ENCODE peak calls at places on chromosomes 7 and 10, in eight cellular contexts. M is GM12864, I is endothelial cell, Y is cardiac muscle cell, C is HFF-Myc, N is MM.1S, P is nephron progenitor cell, Z is BE2C. J is an unnamed sample.

GRCh38 chr10:104232613-104233102 is 494 bp upstream of the CFAP43 start:
- DNase-seq in C (no peak), N (no peak), I (no peak), Y (no peak), M (no peak), P (no peak), Z (no peak), J (no peak)

GRCh38 chr10:46002916-46003693 is 27.3 kb downstream of the NCOA4 start:
- DNase-seq in M (no peak), C (no peak), I (no peak), Y (no peak), N (no peak), Z (no peak), P (no peak), J (no peak)

GRCh38 chr10:73209705-73210104 is 37.4 kb downstream of the DNAJC9 start:
- DNase-seq in N (no peak), P (no peak), Z (no peak), M (no peak), Y (peak), C (no peak), I (no peak), J (no peak)

GRCh38 chr10:90964781-90965462 is 44.0 kb upstream of the ANKRD1 start:
- DNase-seq in C (no peak), I (no peak), M (no peak), Y (no peak), Z (peak), P (no peak), N (no peak), J (no peak)

GRCh38 chr10:125567529-125567928 is 115.4 kb downstream of the TEX36 start:
- DNase-seq in C (no peak), N (no peak), P (no peak), Y (no peak), M (no peak), Z (no peak), I (no peak), J (no peak)

GRCh38 chr7:111433426-111433825 is 128.9 kb downstream of the IMMP2L start:
- DNase-seq in Y (no peak), N (no peak), P (no peak), Z (no peak), C (no peak), I (no peak), M (no peak), J (no peak)

GRCh38 chr10:112552593-112553110 is 105.6 kb downstream of the VTI1A start:
- DNase-seq in C (no peak), Y (no peak), Z (no peak), N (no peak), M (no peak), I (no peak), P (no peak), J (no peak)

GRCh38 chr7:139035588-139036353 is at the start of gene ZC3HAV1L:
- DNase-seq in Z (peak), C (no peak), Y (peak), I (peak), P (no peak), N (no peak), M (no peak), J (no peak)

GRCh38 chr10:103916254-103916653 is 1.7 kb downstream of the STN1 start:
- DNase-seq in I (no peak), M (no peak), N (no peak), C (no peak), Y (peak), P (no peak), Z (no peak), J (no peak)

GRCh38 chr7:139739863-139740597 is 37.8 kb downstream of the HIPK2 start:
- DNase-seq in Y (no peak), I (no peak), M (no peak), N (no peak), P (no peak), Z (no peak), C (no peak), J (no peak)

GRCh38 chr10:15627617-15628196 is 92.0 kb downstream of the ITGA8 start:
- DNase-seq in I (no peak), C (no peak), P (no peak), N (no peak), Y (no peak), M (no peak), Z (no peak), J (no peak)

GRCh38 chr7:29881724-29882123 is 75.4 kb downstream of the WIPF3 start:
- DNase-seq in I (peak), Y (no peak), M (no peak), Z (no peak), C (no peak), N (no peak), P (peak), J (no peak)

GRCh38 chr7:38327597-38327996 is 54.2 kb upstream of the TARP start:
- DNase-seq in I (no peak), Y (peak), M (no peak), N (no peak), P (no peak), C (no peak), Z (no peak), J (no peak)

GRCh38 chr10:44066211-44066837 is 318.6 kb downstream of the CXCL12 start:
- DNase-seq in Y (no peak), I (no peak), Z (no peak), P (no peak), M (no peak), C (no peak), N (no peak), J (no peak)

GRCh38 chr10:91313761-91314520 is 93.5 kb downstream of the PCGF5 start:
- DNase-seq in M (no peak), N (no peak), C (peak), Y (peak), P (no peak), Z (no peak), I (no peak), J (no peak)

GRCh38 chr7:144656960-144657359 is 178.9 kb downstream of the TPK1 start:
- DNase-seq in I (no peak), Z (no peak), Y (no peak), N (peak), C (no peak), M (no peak), P (no peak), J (no peak)

GRCh38 chr7:37440738-37441404 is 7.8 kb downstream of the ELMO1 start:
- DNase-seq in Y (no peak), I (no peak), C (no peak), P (no peak), M (no peak), Z (no peak), N (no peak), J (no peak)

GRCh38 chr10:100569687-100570517 is 34.2 kb downstream of the HIF1AN start:
- DNase-seq in Z (no peak), Y (no peak), I (peak), P (peak), M (no peak), C (no peak), N (no peak), J (no peak)

GRCh38 chr10:48476279-48476982 is 128.4 kb downstream of the ARHGAP22 start:
- DNase-seq in Z (peak), I (no peak), N (no peak), P (no peak), C (no peak), M (no peak), Y (peak), J (no peak)

DNA sequence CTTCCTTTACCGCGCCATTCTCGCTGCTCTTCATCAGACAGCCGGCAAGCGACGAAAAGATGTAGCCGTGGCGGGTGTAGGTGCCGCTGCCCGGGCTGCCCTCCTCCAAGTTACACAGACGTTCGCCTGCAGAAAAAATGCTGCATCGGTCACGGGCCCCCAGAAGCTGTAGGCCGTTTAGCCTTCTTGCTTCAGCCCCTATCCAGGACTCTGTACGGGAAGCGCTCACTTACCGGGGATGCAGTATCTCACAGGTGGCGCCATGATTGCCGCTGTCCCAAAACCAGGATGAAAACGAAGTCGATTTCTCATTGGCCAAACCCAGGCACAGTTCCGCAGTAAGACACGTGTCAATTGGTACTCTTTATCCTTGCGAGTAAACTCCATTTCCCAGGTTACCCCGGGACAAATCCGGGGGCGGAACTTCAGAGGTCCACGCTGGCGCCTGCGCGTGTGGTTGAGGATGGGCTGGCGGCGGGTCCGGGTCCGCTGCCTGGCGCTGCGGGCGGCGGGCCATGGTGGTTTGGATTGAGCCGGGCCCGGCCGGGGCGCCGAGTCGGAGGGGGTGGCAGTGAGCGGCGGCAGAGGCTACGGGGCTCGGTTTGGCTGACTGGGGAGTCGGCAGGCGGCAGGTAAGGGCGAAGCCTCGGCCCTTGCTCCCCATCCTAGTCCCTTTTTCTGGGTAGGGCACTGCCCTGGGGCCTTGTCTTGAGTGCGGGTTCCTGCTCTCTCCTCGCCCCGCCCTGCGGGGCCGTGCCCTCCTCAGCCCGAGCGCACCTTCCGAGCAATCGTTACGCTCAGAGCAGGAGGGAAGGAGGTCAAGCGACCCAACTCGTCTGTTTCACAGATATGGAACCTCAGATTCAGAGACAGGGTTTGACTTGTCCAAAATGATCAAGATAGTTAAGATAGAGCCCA is at the start of the genes EXOSC1 and ZDHHC16:
- DNase-seq in I (peak), M (peak), Y (peak), Z (peak), C (peak), P (peak), N (peak), J (peak)
- TF ChIP-seq CTCF in I (no peak), M (no peak), Y (no peak), Z (peak), C (no peak), P (no peak), N (peak), J (no peak)

GRCh38 chr7:45869426-45869825 is 3.5 kb downstream of the CCDC201 start:
- DNase-seq in I (no peak), Z (no peak), Y (peak), C (peak), N (no peak), M (no peak), P (no peak), J (no peak)

GRCh38 chr7:45867471-45867870 is 5.4 kb downstream of the CCDC201 start:
- DNase-seq in M (no peak), Y (no peak), C (no peak), Z (no peak), I (no peak), N (no peak), P (no peak), J (no peak)

GRCh38 chr7:45865594-45866410 is 7.1 kb downstream of the CCDC201 start:
- DNase-seq in M (no peak), N (no peak), P (no peak), Y (no peak), Z (no peak), I (no peak), C (no peak), J (no peak)

DNA sequence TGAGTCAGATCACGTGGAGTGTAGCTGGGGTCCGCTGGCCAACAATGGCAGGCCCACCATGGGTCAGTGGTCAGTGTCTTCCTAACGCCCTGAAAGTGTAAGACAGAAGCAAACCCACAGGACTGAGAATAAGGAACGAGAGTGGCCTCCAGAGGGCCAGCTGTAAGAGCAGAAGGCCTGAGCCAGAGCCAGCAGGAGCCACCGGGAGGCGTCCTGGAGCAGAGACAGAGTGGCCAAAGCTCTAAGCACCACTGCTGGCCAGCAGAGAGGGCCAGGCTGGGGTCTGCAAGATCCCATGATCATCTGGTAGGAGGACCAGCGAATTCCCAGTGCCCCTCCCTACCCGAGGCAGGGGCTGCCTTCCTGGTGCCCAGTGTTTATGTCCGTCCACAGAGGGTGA is 9.2 kb downstream of the CCDC201 start:
- DNase-seq in Z (no peak), M (no peak), Y (no peak), P (no peak), I (peak), N (no peak), C (no peak), J (no peak)
- TF ChIP-seq CTCF in Z (no peak), M (no peak), Y (no peak), P (no peak), I (no peak), N (peak), C (peak), J (peak)

DNA sequence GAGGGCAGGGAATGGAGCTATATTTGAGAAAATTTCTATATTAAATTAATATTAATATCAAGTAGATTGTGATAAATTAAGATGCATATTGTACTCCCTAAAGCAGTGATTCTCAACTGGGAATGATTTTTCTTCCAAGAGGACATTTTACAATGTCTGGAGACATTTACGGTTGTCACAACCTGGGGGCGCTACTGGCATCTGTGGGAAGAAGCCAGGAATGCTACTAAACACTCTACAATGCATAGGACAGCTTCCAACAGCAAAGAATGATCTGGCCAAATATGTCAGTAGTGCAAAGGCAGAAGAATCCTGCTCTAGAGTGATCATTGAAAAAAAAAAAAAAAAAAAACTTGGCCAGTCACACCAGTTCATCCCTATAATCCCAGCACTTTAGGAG is 100.0 kb downstream of the LSM5 start:
- DNase-seq in M (no peak), Y (no peak), N (no peak), Z (no peak), I (no peak), C (no peak), P (no peak), J (no peak)
- TF ChIP-seq CTCF in M (no peak), Y (no peak), N (no peak), Z (peak), I (no peak), C (no peak), P (no peak), J (no peak)

GRCh38 chr10:102604379-102604960 is 39.8 kb upstream of the TRIM8 start:
- DNase-seq in P (no peak), M (no peak), C (no peak), Z (no peak), Y (peak), I (no peak), N (no peak), J (no peak)
- TF ChIP-seq CTCF in P (no peak), M (peak), C (no peak), Z (no peak), Y (peak), I (no peak), N (no peak), J (no peak)

DNA sequence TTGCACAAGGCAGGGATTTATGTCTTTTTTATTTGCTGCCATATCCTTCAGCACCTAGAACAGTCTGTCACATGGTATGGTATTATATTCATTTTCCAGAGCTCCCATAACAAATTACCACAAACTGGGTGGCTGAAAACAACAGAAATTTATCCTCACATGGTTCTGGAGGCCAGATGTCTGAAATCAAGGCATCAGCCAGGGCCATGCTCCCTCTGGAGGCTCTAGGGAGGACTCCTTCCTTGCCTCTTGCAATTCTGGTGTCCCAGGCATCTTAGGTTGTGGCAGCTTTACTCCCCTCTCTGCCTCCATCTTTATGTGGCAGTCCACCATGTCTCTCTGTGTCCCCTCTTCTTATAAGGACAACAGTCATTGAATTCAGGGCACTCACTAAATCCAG is 43.1 kb downstream of the MET start:
- DNase-seq in C (peak), N (no peak), Y (no peak), P (no peak), M (no peak), Z (no peak), I (no peak), J (no peak)
- TF ChIP-seq CTCF in C (peak), N (no peak), Y (no peak), P (no peak), M (no peak), Z (no peak), I (no peak), J (no peak)

GRCh38 chr7:99631311-99632109 is 14.8 kb downstream of the ZSCAN25 start:
- DNase-seq in Z (no peak), I (no peak), M (no peak), Y (peak), N (no peak), C (no peak), P (no peak), J (no peak)
- TF ChIP-seq CTCF in Z (peak), I (no peak), M (peak), Y (peak), N (no peak), C (peak), P (no peak), J (no peak)